ENCODE peak calls at places on chromosome 6, in six cellular contexts. O is SK-N-SH, A is PC-3, F is GM23248, I is HCT116, Q is MM.1S. S is an unnamed sample. For H3K9me2, the result is how much of the 10 kb centered on the place peaks cover.

GRCh38 chr6:160926281-160927276 is 65.0 kb upstream of the MAP3K4 start:
- DNase-seq in O (no peak), A (no peak), F (no peak), I (no peak), Q (peak), S (no peak)

GRCh38 chr6:137240168-137240567 is 21.0 kb upstream of the IFNGR1 start:
- DNase-seq in O (no peak), A (no peak), F (peak), I (no peak), Q (peak), S (no peak)

GRCh38 chr6:7479801-7480266 is 61.6 kb upstream of the DSP start:
- DNase-seq in O (no peak), A (peak), F (peak), I (peak), Q (no peak), S (no peak)

GRCh38 chr6:15065603-15066002 is 180.3 kb upstream of the JARID2 start:
- DNase-seq in O (no peak), A (no peak), F (peak), I (no peak), Q (no peak), S (no peak)

GRCh38 chr6:132961122-132961521 is 146.8 kb downstream of the RPS12 start:
- DNase-seq in O (no peak), A (peak), F (peak), I (no peak), Q (no peak), S (no peak)

GRCh38 chr6:52416629-52417151 is 3.5 kb upstream of the EFHC1 start:
- DNase-seq in O (peak), A (peak), F (peak), I (peak), Q (peak), S (peak)

GRCh38 chr6:168110437-168110836 is 31.4 kb upstream of the FRMD1 start:
- DNase-seq in O (no peak), A (no peak), F (no peak), I (no peak), Q (no peak), S (no peak)

GRCh38 chr6:105402090-105402980 is 547 bp downstream of the PREP start:
- DNase-seq in O (peak), A (peak), F (peak), I (no peak), Q (peak), S (peak)

GRCh38 chr6:11374036-11375010 is 141.9 kb upstream of the NEDD9 start:
- DNase-seq in O (no peak), A (no peak), F (no peak), I (no peak), Q (peak), S (peak)

GRCh38 chr6:62042444-62042843 is 243.6 kb downstream of the KHDRBS2 start:
- DNase-seq in O (no peak), A (no peak), F (no peak), I (no peak), Q (peak), S (peak)

GRCh38 chr6:3383525-3383924 is 73.3 kb downstream of the SLC22A23 start:
- DNase-seq in O (no peak), A (peak), F (peak), I (peak), Q (no peak), S (no peak)

GRCh38 chr6:63635563-63636515 is at the start of gene PHF3:
- DNase-seq in O (peak), A (peak), F (peak), I (peak), Q (peak), S (peak)

GRCh38 chr6:38187285-38187684 is 367.8 kb downstream of the ZFAND3 start:
- DNase-seq in O (no peak), A (no peak), F (no peak), I (no peak), Q (no peak), S (no peak)

GRCh38 chr6:235763-236360 is 56.4 kb upstream of the DUSP22 start:
- DNase-seq in O (no peak), A (no peak), F (peak), I (no peak), Q (peak), S (no peak)

GRCh38 chr6:168416531-168416930 is 24.5 kb upstream of the SMOC2 start:
- DNase-seq in O (no peak), A (no peak), F (no peak), I (no peak), Q (no peak), S (no peak)

GRCh38 chr6:5094327-5094726 is 9.2 kb downstream of the PPP1R3G start:
- DNase-seq in O (no peak), A (peak), F (peak), I (no peak), Q (no peak), S (no peak)

GRCh38 chr6:2385584-2385983 is 140.2 kb upstream of the GMDS start:
- DNase-seq in O (no peak), A (no peak), F (no peak), I (no peak), Q (no peak), S (no peak)

GRCh38 chr6:150499882-150500312 is 99.8 kb upstream of the PLEKHG1 start:
- DNase-seq in O (no peak), A (no peak), F (no peak), I (no peak), Q (no peak), S (no peak)

GRCh38 chr6:20879526-20879925 is 345.3 kb downstream of the CDKAL1 start:
- DNase-seq in O (no peak), A (no peak), F (no peak), I (no peak), Q (no peak), S (no peak)

GRCh38 chr6:5511924-5512323 is 250.6 kb downstream of the FARS2 start:
- DNase-seq in O (no peak), A (peak), F (peak), I (no peak), Q (no peak), S (no peak)

DNA sequence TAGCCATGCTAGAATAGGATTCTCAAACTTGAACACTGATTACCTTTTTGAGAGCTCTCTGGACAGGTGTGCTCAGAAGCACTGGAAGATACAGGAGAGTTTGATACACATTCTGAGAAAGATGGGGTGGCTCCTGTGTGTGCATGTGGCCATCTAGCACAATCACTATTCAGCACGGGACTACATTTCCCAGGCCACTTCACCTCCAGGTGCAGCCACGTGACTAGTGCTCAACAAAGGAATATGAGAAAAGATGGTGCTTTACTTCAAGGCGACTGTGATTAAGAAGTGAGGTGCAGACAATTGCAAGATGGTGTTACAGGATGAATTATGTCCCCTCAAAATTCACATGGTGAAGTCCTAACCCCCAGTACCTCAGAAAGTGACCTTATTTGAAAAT is 103.8 kb downstream of the BACH2 start:
- DNase-seq in O (no peak), A (no peak), F (no peak), I (no peak), Q (no peak), S (no peak)
- H3K9ac ChIP-seq in O (no peak), A (no peak), F (no peak), I (no peak), Q (no peak), S (no peak)

GRCh38 chr6:44503471-44503870 is 116.0 kb downstream of the CDC5L start:
- DNase-seq in O (no peak), A (no peak), F (no peak), I (no peak), Q (no peak), S (no peak)
- H3K9me2 ChIP-seq in O (under half), A (under half), F (under half), I (under half), Q (under half), S (under half)

DNA sequence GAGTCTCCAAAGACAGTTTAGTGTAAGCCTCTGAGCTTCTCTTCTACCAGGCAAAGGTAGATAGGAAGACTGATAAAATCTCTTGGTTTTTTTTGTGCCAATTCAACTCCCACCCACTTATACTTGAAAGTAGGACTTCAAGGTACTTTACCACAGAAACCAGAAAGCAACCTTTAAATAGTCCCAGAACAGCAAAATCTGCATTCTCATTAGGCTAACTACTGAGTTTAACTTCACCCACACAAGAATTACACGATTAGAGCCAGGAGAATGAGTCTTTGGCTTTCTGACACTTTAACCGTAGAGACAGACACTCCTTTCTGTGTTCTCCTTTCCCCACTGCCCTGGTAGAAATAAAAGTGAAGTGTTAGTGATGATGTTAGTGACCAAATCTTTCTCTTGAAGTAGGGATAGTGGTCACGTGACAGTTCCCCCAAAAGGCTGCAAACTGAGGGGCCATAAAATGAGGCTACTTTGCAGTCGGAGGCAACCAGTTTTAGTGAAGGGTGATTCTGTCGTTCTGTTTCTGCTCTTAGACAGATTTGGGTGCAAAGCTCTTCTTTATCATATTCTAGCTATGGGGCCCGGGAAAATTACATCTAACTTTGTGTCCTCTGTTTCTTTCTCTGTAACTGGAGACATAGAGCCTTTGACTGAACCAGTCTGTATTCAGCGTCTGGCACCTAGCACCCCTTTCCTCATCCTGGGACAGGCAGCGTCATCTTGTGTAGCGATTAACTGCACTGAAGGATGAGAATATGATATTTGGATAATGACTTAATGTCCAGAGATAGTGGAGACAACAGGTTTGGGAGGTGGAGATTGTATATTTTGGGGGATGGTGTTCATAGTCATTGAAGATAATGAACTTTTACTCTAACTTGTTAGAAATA is 206.4 kb upstream of the CITED2 start:
- DNase-seq in O (no peak), A (no peak), F (no peak), I (no peak), Q (peak), S (no peak)
- H2AFZ ChIP-seq in O (no peak), A (no peak), F (peak), I (no peak), Q (peak), S (no peak)

GRCh38 chr6:166073082-166073481 is 94.6 kb downstream of the TBXT start:
- DNase-seq in O (no peak), A (no peak), F (no peak), I (no peak), Q (no peak), S (no peak)

GRCh38 chr6:166076625-166077024 is 91.0 kb downstream of the TBXT start:
- DNase-seq in O (no peak), A (no peak), F (no peak), I (no peak), Q (no peak), S (peak)

GRCh38 chr6:166075925-166076324 is 91.7 kb downstream of the TBXT start:
- DNase-seq in O (no peak), A (no peak), F (no peak), I (no peak), Q (no peak), S (no peak)

DNA sequence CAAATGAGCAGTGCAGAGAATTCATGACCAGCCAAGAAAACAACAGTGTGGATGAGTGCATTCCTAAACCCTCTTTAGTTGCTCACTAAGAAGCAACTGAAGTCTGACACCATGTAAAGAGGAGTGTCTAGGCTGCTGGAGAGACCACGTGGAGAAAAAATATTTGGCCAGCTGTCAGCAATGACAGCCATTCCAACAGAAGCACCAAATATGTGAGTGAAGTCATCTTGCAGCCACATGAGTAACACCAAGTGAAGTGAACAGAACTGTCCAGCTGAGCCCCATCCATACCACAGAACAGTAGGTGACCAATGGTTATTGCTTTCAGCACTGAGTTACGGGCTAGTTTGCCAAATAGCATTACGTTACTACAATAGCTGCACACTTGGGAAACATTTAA is 89.4 kb downstream of the TBXT start:
- DNase-seq in O (no peak), A (no peak), F (peak), I (no peak), Q (no peak), S (no peak)
- H3K9ac ChIP-seq in O (no peak), A (no peak), F (no peak), I (no peak), Q (no peak), S (no peak)

DNA sequence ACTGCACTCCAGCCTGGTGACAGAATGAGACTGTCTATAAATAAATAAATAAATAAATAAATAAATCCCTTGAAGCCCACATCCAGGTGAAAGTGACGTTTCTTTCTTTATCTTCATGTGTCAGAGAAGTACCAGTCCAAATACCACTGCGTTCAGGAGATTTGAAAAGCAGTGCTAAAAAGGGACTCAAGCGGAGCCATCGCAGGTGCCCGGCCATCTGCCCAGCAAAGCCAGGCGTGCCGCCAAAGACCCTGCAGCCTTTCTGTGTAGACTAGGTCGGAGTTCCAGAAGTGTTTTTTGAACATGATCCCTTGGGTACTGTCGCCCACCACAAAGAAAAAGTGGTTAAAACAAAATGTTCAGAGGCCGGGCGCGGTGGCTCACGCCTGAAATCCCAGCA is 65.7 kb upstream of the CEP85L start:
- DNase-seq in O (no peak), A (no peak), F (no peak), I (no peak), Q (no peak), S (no peak)
- H3K9me2 ChIP-seq in O (under half), A (under half), F (under half), I (under half), Q (under half), S (under half)

DNA sequence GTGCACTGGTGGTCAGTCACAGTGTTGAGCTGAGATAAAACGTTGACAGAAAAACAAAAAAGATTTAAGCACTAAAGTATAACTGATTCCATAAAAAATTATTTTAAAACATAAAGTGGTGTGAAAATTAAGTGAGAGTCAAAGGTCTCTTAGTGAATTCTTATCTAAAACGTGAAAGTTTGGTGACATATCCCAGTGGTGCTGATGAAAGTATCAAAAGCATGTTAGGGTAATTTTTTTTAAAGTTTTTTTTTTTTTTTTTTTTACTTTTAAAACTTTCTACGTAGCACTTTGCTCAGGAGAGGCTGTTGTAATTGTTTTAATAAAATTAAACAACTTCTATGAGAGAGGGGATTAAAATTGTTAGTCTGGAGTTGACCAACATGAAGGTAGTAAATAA is 65.6 kb upstream of the TMEM30A start:
- DNase-seq in O (no peak), A (no peak), F (no peak), I (no peak), Q (no peak), S (no peak)
- H2AFZ ChIP-seq in O (no peak), A (no peak), F (no peak), I (no peak), Q (no peak), S (no peak)